ENCODE peak calls at places on chromosomes 6 and 20, in seven cellular contexts. V is esophagus squamous epithelium, G is spleen, I is uterus, O is PC-3, Z is mucosa of descending colon, D is HCT116. E is an unnamed sample.

GRCh38 chr20:61797200-61797599 is 268.5 kb downstream of the TAF4 start:
- DNase-seq in V (no peak), Z (no peak), G (no peak), D (no peak), I (no peak), O (no peak), E (no peak)

GRCh38 chr6:146851837-146852236 is 253.1 kb downstream of the ADGB start:
- DNase-seq in Z (no peak), D (no peak), O (peak; percentile 44), G (no peak), I (no peak), V (no peak), E (no peak)

GRCh38 chr6:146895772-146896061 is 296.9 kb downstream of the ADGB start:
- DNase-seq in Z (no peak), I (no peak), O (no peak), G (no peak), D (no peak), V (no peak), E (no peak)

GRCh38 chr6:12051861-12052368 is 39.8 kb downstream of the HIVEP1 start:
- DNase-seq in O (no peak), V (no peak), G (no peak), D (no peak), I (no peak), Z (no peak), E (no peak)

GRCh38 chr6:141758430-141758829 is 374.3 kb upstream of the GJE1 start:
- DNase-seq in O (no peak), G (no peak), D (no peak), I (no peak), Z (no peak), V (no peak), E (no peak)

GRCh38 chr6:145893586-145893985 is 70.6 kb downstream of the SHPRH start:
- DNase-seq in Z (no peak), G (no peak), I (no peak), D (no peak), O (no peak), V (no peak), E (no peak)

GRCh38 chr6:111589366-111589765 is 16.3 kb downstream of the TRAF3IP2 start:
- DNase-seq in I (peak; percentile 55), O (peak; percentile 89), Z (no peak), G (no peak), V (no peak), D (peak; percentile 80), E (peak; percentile 63)

GRCh38 chr20:59152559-59153354 is 10.9 kb upstream of the ZNF831 start:
- DNase-seq in I (no peak), Z (no peak), D (no peak), G (no peak), V (no peak), O (no peak), E (no peak)

GRCh38 chr6:45472383-45472782 is 94.6 kb upstream of the SUPT3H start:
- DNase-seq in I (no peak), D (no peak), Z (no peak), G (no peak), O (no peak), V (no peak), E (no peak)

GRCh38 chr6:30726506-30727413 is 6.6 kb downstream of the TUBB start:
- DNase-seq in D (no peak), O (peak; percentile 33), G (peak; percentile 41), I (no peak), Z (no peak), V (no peak), E (no peak)

GRCh38 chr6:153595903-153596302 is 443.1 kb upstream of the OPRM1 start:
- DNase-seq in V (no peak), D (no peak), O (peak; percentile 3), G (no peak), Z (no peak), I (no peak), E (no peak)

GRCh38 chr6:127893541-127893940 is 7.3 kb downstream of the THEMIS start:
- DNase-seq in V (no peak), I (no peak), G (no peak), D (no peak), O (no peak), Z (no peak), E (no peak)

GRCh38 chr6:136446579-136447182 is 103.5 kb downstream of the MAP7 start:
- DNase-seq in I (no peak), O (no peak), Z (no peak), V (no peak), D (no peak), G (no peak), E (no peak)

GRCh38 chr20:19546648-19547047 is 211.4 kb upstream of the RIN2 start:
- DNase-seq in O (no peak), D (no peak), I (no peak), V (no peak), G (no peak), Z (no peak), E (no peak)

GRCh38 chr6:88165087-88165876 is 865 bp downstream of the CNR1 start:
- DNase-seq in D (no peak), Z (no peak), I (no peak), O (no peak), V (no peak), G (no peak), E (no peak)

GRCh38 chr20:63778857-63779256 is 39.3 kb downstream of the SLC2A4RG start:
- DNase-seq in G (no peak), Z (peak; percentile 20), D (no peak), I (no peak), V (no peak), O (no peak), E (no peak)

GRCh38 chr20:63783970-63784369 is 44.4 kb downstream of the SLC2A4RG start:
- DNase-seq in V (no peak), I (no peak), Z (peak; percentile 39), D (no peak), G (no peak), O (no peak), E (no peak)

GRCh38 chr20:63782521-63782971 is 43.0 kb downstream of the SLC2A4RG start:
- DNase-seq in O (no peak), D (no peak), G (no peak), I (no peak), Z (peak; percentile 49), V (no peak), E (no peak)

GRCh38 chr20:63781181-63781580 is 41.6 kb downstream of the SLC2A4RG start:
- DNase-seq in G (no peak), O (no peak), D (no peak), Z (peak; percentile 19), V (no peak), I (no peak), E (no peak)

DNA sequence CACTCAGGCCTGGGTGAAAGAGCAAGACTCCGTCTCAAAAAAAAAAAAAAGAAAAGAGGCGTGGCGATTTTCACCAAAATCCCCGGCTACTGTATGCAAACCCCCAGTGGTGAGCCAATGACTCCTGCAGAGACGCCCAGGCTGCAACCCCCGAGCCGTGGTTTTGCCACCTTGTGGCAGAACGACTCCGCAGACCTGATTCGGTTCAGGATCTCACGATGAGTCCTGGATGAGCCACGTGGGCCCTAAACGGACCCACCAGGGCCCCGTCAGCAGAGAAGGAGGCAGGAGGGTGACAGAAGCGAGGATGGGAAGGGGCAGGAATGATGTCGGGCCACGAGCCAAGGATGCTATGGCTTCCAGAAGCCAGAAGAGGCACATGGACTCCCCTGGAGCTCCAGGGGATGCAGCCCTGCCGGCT is 42.5 kb downstream of the SLC2A4RG start:
- DNase-seq in Z (peak; percentile 50), D (peak; percentile 63), I (no peak), G (no peak), V (no peak), O (peak; percentile 59), E (no peak)
- TF ChIP-seq CTCF in Z (no peak), D (peak; percentile 39), I (no peak), G (peak; percentile 27), V (no peak), O (peak; percentile 49), E (no peak)

GRCh38 chr20:47225458-47225857 is 131.0 kb downstream of the ZMYND8 start:
- DNase-seq in D (no peak), O (no peak), Z (no peak), I (no peak), G (no peak), V (no peak), E (no peak)

GRCh38 chr20:47227576-47227975 is 128.9 kb downstream of the ZMYND8 start:
- DNase-seq in G (no peak), D (no peak), I (no peak), V (no peak), Z (no peak), O (no peak), E (no peak)

GRCh38 chr20:47224857-47225256 is 131.6 kb downstream of the ZMYND8 start:
- DNase-seq in O (no peak), Z (no peak), I (no peak), V (no peak), G (no peak), D (no peak), E (no peak)

GRCh38 chr20:47228654-47229053 is 127.8 kb downstream of the ZMYND8 start:
- DNase-seq in I (no peak), G (no peak), D (no peak), V (no peak), O (no peak), Z (no peak), E (no peak)

DNA sequence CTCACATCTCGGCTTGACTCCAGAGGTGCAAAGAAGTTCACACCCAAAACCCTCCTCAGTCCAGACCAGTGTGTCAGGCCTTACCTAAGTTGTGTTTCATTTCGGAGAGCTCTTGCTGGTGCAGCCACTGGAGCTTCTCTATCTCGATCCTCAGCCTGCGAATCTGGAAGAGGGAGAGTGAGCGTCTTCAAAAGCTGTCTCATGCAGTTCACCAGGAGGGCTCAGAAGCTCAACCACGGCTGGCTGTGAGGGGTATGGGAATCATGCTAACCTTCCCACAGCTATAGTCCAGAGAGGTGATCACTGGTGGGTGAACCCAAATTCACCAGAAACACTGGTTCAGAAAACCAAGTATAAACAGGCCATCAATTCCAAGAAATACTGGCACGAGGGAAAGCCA is 129.4 kb downstream of the ZMYND8 start:
- DNase-seq in D (no peak), Z (no peak), O (no peak), G (no peak), V (no peak), I (no peak), E (no peak)
- H3K36me3 ChIP-seq in D (peaks cover 44% of the 10 kb centered on the region), Z (peaks cover 4% of the 10 kb centered on the region), O (peaks cover 8% of the 10 kb centered on the region), G (peaks cover 86% of the 10 kb centered on the region), V (peaks cover 100% of the 10 kb centered on the region), I (no peaks in the 10 kb centered on the region), E (peaks cover 7% of the 10 kb centered on the region)

GRCh38 chr20:51740838-51741237 is 27.4 kb downstream of the ATP9A start:
- DNase-seq in Z (no peak), G (no peak), I (no peak), O (no peak), D (no peak), V (no peak), E (no peak)

GRCh38 chr20:51736947-51737346 is 31.2 kb downstream of the ATP9A start:
- DNase-seq in D (no peak), Z (no peak), I (no peak), V (no peak), O (no peak), G (no peak), E (no peak)

GRCh38 chr20:51739722-51740249 is 28.4 kb downstream of the ATP9A start:
- DNase-seq in D (no peak), G (no peak), I (no peak), Z (no peak), O (no peak), V (no peak), E (no peak)

GRCh38 chr20:51735728-51736600 is 32.2 kb downstream of the ATP9A start:
- DNase-seq in V (no peak), Z (peak; percentile 66), D (no peak), G (no peak), I (no peak), O (peak; percentile 17), E (no peak)

GRCh38 chr20:51738877-51739447 is 29.2 kb downstream of the ATP9A start:
- DNase-seq in O (peak; percentile 77), V (no peak), Z (no peak), G (no peak), I (no peak), D (peak; percentile 80), E (no peak)
- H3K4me1 ChIP-seq in O (peaks cover 47% of the 10 kb centered on the region), V (peaks cover 9% of the 10 kb centered on the region), Z (peaks cover 37% of the 10 kb centered on the region), G (no peaks in the 10 kb centered on the region), I (no peaks in the 10 kb centered on the region), D (peaks cover 82% of the 10 kb centered on the region), E (peaks cover 7% of the 10 kb centered on the region)

GRCh38 chr20:15867899-15868298 is 705.3 kb downstream of the KIF16B start:
- DNase-seq in O (peak; percentile 44), V (no peak), D (no peak), G (no peak), I (no peak), Z (no peak), E (no peak)
- TF ChIP-seq CTCF in O (peak; percentile 58), V (no peak), D (no peak), G (no peak), I (no peak), Z (no peak), E (no peak)